ENCODE peak calls at places on chromosome 13, in ten cellular contexts. J is anterior cingulate cortex, D is K562, G is left ventricle myocardium superior, W is DMS53, P is neuronal stem cell, H is HAP-1, I is substantia nigra, Q is naive B cell, T is endodermal cell. O is an unnamed sample.

GRCh38 chr13:95253033-95253432 is 48.2 kb downstream of the ABCC4 start:
- DNase-seq in J (no peak), D (no peak), G (no peak), W (no peak), P (no peak), H (no peak), I (no peak), Q (no peak), T (no peak), O (no peak)

GRCh38 chr13:102907016-102907756 is 61.4 kb downstream of the ERCC5 start:
- DNase-seq in J (no peak), D (no peak), G (no peak), W (no peak), P (no peak), H (no peak), I (no peak), Q (no peak), T (no peak), O (no peak)

GRCh38 chr13:70634893-70635292 is 526.6 kb upstream of the KLHL1 start:
- DNase-seq in J (no peak), D (no peak), G (no peak), W (no peak), P (no peak), H (no peak), I (no peak), Q (no peak), T (no peak), O (no peak)

GRCh38 chr13:45786293-45786920 is 65.1 kb downstream of the SIAH3 start:
- DNase-seq in J (no peak), D (no peak), G (peak; percentile 46), W (no peak), P (no peak), H (no peak), I (no peak), Q (no peak), T (no peak), O (peak; percentile 47)

GRCh38 chr13:71602327-71602726 is 264.7 kb downstream of the DACH1 start:
- DNase-seq in J (no peak), D (no peak), G (no peak), W (no peak), P (no peak), H (no peak), I (no peak), Q (no peak), T (no peak), O (no peak)

GRCh38 chr13:33032037-33032625 is 15.9 kb downstream of the KL start:
- DNase-seq in J (no peak), D (no peak), G (peak; percentile 42), W (no peak), P (no peak), H (no peak), I (no peak), Q (no peak), T (no peak), O (no peak)

GRCh38 chr13:73722120-73722519 is 412.1 kb downstream of the KLF12 start:
- DNase-seq in J (no peak), D (no peak), G (no peak), W (peak; percentile 15), P (no peak), H (peak; percentile 68), I (no peak), Q (no peak), T (no peak), O (no peak)

GRCh38 chr13:100130092-100130491 is 41.2 kb downstream of the PCCA start:
- DNase-seq in J (no peak), D (no peak), G (no peak), W (no peak), P (no peak), H (no peak), I (no peak), Q (no peak), T (peak; percentile 53), O (no peak)

GRCh38 chr13:52651880-52652169 is 811 bp upstream of the SUGT1 start:
- DNase-seq in J (no peak), D (no peak), G (no peak), W (no peak), P (no peak), H (no peak), I (no peak), Q (no peak), T (no peak), O (no peak)

GRCh38 chr13:80273717-80274116 is 67.2 kb downstream of the SPRY2 start:
- DNase-seq in J (no peak), D (no peak), G (no peak), W (no peak), P (no peak), H (no peak), I (no peak), Q (no peak), T (no peak), O (no peak)

GRCh38 chr13:39602614-39603366 is at the start of gene LHFPL6:
- DNase-seq in J (no peak), D (peak; percentile 8), G (peak; percentile 93), W (peak; percentile 87), P (peak; percentile 73), H (peak; percentile 77), I (peak; percentile 71), Q (peak; percentile 19), T (peak; percentile 91), O (peak; percentile 73)

GRCh38 chr13:35208587-35208986 is 266.5 kb downstream of the NBEA start:
- DNase-seq in J (no peak), D (no peak), G (no peak), W (no peak), P (no peak), H (no peak), I (no peak), Q (no peak), T (no peak), O (no peak)

GRCh38 chr13:33544308-33544707 is 258.8 kb upstream of the STARD13 start:
- DNase-seq in J (no peak), D (no peak), G (no peak), W (no peak), P (no peak), H (no peak), I (no peak), Q (no peak), T (no peak), O (no peak)

GRCh38 chr13:52845766-52846566 is 2.5 kb downstream of the PCDH8 start:
- DNase-seq in J (no peak), D (no peak), G (peak; percentile 41), W (peak; percentile 81), P (peak; percentile 69), H (peak; percentile 70), I (no peak), Q (no peak), T (peak; percentile 93), O (no peak)

O was measured in stomach.